ENCODE peak calls at places on chromosomes 12 and 14, in ten cellular contexts. One of them, this sample, is unnamed.

GRCh38 chr12:93025145-93026103 is 96.3 kb upstream of the EEA1 start:
- DNase-seq in stomach: no peak
- DNase-seq in Calu3: peak
- DNase-seq in GM04503: peak
- DNase-seq in DMS153: peak
- DNase-seq in AML-193: peak
- DNase-seq in CD8-positive, alpha-beta T cell: no peak
- DNase-seq in HuH-7: no peak
- DNase-seq in left ventricle myocardium inferior: no peak
- DNase-seq in activated CD4-positive, alpha-beta T cell treated with anti-CD3 and anti-CD28 coated beads, Interleukin-2, amount 50 U/mL, for 24 hours: no peak
- DNase-seq in this sample: peak

GRCh38 chr12:11718768-11719253 is 69.3 kb downstream of the ETV6 start:
- DNase-seq in stomach: no peak
- DNase-seq in Calu3: no peak
- DNase-seq in GM04503: peak
- DNase-seq in DMS153: no peak
- DNase-seq in AML-193: no peak
- DNase-seq in CD8-positive, alpha-beta T cell: no peak
- DNase-seq in HuH-7: no peak
- DNase-seq in left ventricle myocardium inferior: no peak
- DNase-seq in activated CD4-positive, alpha-beta T cell treated with anti-CD3 and anti-CD28 coated beads, Interleukin-2, amount 50 U/mL, for 24 hours: no peak
- DNase-seq in this sample: no peak

GRCh38 chr12:29439506-29439905 is 58.0 kb downstream of the OVCH1 start:
- DNase-seq in stomach: no peak
- DNase-seq in Calu3: no peak
- DNase-seq in GM04503: no peak
- DNase-seq in DMS153: no peak
- DNase-seq in AML-193: no peak
- DNase-seq in CD8-positive, alpha-beta T cell: no peak
- DNase-seq in HuH-7: no peak
- DNase-seq in left ventricle myocardium inferior: no peak
- DNase-seq in activated CD4-positive, alpha-beta T cell treated with anti-CD3 and anti-CD28 coated beads, Interleukin-2, amount 50 U/mL, for 24 hours: no peak
- DNase-seq in this sample: no peak

GRCh38 chr12:67621112-67621511 is 27.4 kb upstream of the DYRK2 start:
- DNase-seq in stomach: no peak
- DNase-seq in Calu3: no peak
- DNase-seq in GM04503: no peak
- DNase-seq in DMS153: no peak
- DNase-seq in AML-193: no peak
- DNase-seq in CD8-positive, alpha-beta T cell: no peak
- DNase-seq in HuH-7: no peak
- DNase-seq in left ventricle myocardium inferior: no peak
- DNase-seq in activated CD4-positive, alpha-beta T cell treated with anti-CD3 and anti-CD28 coated beads, Interleukin-2, amount 50 U/mL, for 24 hours: no peak
- DNase-seq in this sample: no peak

GRCh38 chr14:90698379-90698869 is 117.8 kb downstream of the TTC7B start:
- DNase-seq in stomach: no peak
- DNase-seq in Calu3: no peak
- DNase-seq in GM04503: peak
- DNase-seq in DMS153: peak
- DNase-seq in AML-193: no peak
- DNase-seq in CD8-positive, alpha-beta T cell: no peak
- DNase-seq in HuH-7: no peak
- DNase-seq in left ventricle myocardium inferior: peak
- DNase-seq in activated CD4-positive, alpha-beta T cell treated with anti-CD3 and anti-CD28 coated beads, Interleukin-2, amount 50 U/mL, for 24 hours: no peak
- DNase-seq in this sample: no peak

GRCh38 chr14:68316078-68316868 is 476.6 kb downstream of the ZFP36L1 start:
- DNase-seq in stomach: peak
- DNase-seq in Calu3: no peak
- DNase-seq in GM04503: no peak
- DNase-seq in DMS153: no peak
- DNase-seq in AML-193: no peak
- DNase-seq in CD8-positive, alpha-beta T cell: no peak
- DNase-seq in HuH-7: peak
- DNase-seq in left ventricle myocardium inferior: no peak
- DNase-seq in activated CD4-positive, alpha-beta T cell treated with anti-CD3 and anti-CD28 coated beads, Interleukin-2, amount 50 U/mL, for 24 hours: no peak
- DNase-seq in this sample: no peak

GRCh38 chr12:70317781-70318180 is 48.3 kb upstream of the KCNMB4 start:
- DNase-seq in stomach: no peak
- DNase-seq in Calu3: no peak
- DNase-seq in GM04503: no peak
- DNase-seq in DMS153: no peak
- DNase-seq in AML-193: no peak
- DNase-seq in CD8-positive, alpha-beta T cell: no peak
- DNase-seq in HuH-7: no peak
- DNase-seq in left ventricle myocardium inferior: no peak
- DNase-seq in activated CD4-positive, alpha-beta T cell treated with anti-CD3 and anti-CD28 coated beads, Interleukin-2, amount 50 U/mL, for 24 hours: no peak
- DNase-seq in this sample: peak

GRCh38 chr12:118714051-118714460 is 267.3 kb upstream of the SRRM4 start:
- DNase-seq in stomach: no peak
- DNase-seq in Calu3: peak
- DNase-seq in GM04503: no peak
- DNase-seq in DMS153: peak
- DNase-seq in AML-193: peak
- DNase-seq in CD8-positive, alpha-beta T cell: no peak
- DNase-seq in HuH-7: peak
- DNase-seq in left ventricle myocardium inferior: no peak
- DNase-seq in activated CD4-positive, alpha-beta T cell treated with anti-CD3 and anti-CD28 coated beads, Interleukin-2, amount 50 U/mL, for 24 hours: no peak
- DNase-seq in this sample: peak

GRCh38 chr12:116432321-116432750 is 126.8 kb upstream of the MAP1LC3B2 start:
- DNase-seq in stomach: no peak
- DNase-seq in Calu3: no peak
- DNase-seq in GM04503: peak
- DNase-seq in DMS153: no peak
- DNase-seq in AML-193: no peak
- DNase-seq in CD8-positive, alpha-beta T cell: no peak
- DNase-seq in HuH-7: no peak
- DNase-seq in left ventricle myocardium inferior: no peak
- DNase-seq in activated CD4-positive, alpha-beta T cell treated with anti-CD3 and anti-CD28 coated beads, Interleukin-2, amount 50 U/mL, for 24 hours: no peak
- DNase-seq in this sample: no peak

GRCh38 chr14:64098120-64098519 is 196.1 kb downstream of the ESR2 start:
- DNase-seq in stomach: no peak
- DNase-seq in Calu3: no peak
- DNase-seq in GM04503: no peak
- DNase-seq in DMS153: no peak
- DNase-seq in AML-193: no peak
- DNase-seq in CD8-positive, alpha-beta T cell: no peak
- DNase-seq in HuH-7: no peak
- DNase-seq in left ventricle myocardium inferior: no peak
- DNase-seq in activated CD4-positive, alpha-beta T cell treated with anti-CD3 and anti-CD28 coated beads, Interleukin-2, amount 50 U/mL, for 24 hours: no peak
- DNase-seq in this sample: no peak

GRCh38 chr12:39372204-39372925 is 70.6 kb downstream of the KIF21A start:
- DNase-seq in stomach: no peak
- DNase-seq in Calu3: no peak
- DNase-seq in GM04503: no peak
- DNase-seq in DMS153: no peak
- DNase-seq in AML-193: no peak
- DNase-seq in CD8-positive, alpha-beta T cell: no peak
- DNase-seq in HuH-7: no peak
- DNase-seq in left ventricle myocardium inferior: no peak
- DNase-seq in activated CD4-positive, alpha-beta T cell treated with anti-CD3 and anti-CD28 coated beads, Interleukin-2, amount 50 U/mL, for 24 hours: no peak
- DNase-seq in this sample: no peak

GRCh38 chr14:89574420-89574819 is 157.4 kb upstream of the FOXN3 start:
- DNase-seq in stomach: no peak
- DNase-seq in Calu3: no peak
- DNase-seq in GM04503: no peak
- DNase-seq in DMS153: no peak
- DNase-seq in AML-193: no peak
- DNase-seq in CD8-positive, alpha-beta T cell: no peak
- DNase-seq in HuH-7: no peak
- DNase-seq in left ventricle myocardium inferior: no peak
- DNase-seq in activated CD4-positive, alpha-beta T cell treated with anti-CD3 and anti-CD28 coated beads, Interleukin-2, amount 50 U/mL, for 24 hours: no peak
- DNase-seq in this sample: no peak

GRCh38 chr12:46459881-46460545 is 87.4 kb upstream of the SLC38A2 start:
- DNase-seq in stomach: no peak
- DNase-seq in Calu3: no peak
- DNase-seq in GM04503: no peak
- DNase-seq in DMS153: no peak
- DNase-seq in AML-193: peak
- DNase-seq in CD8-positive, alpha-beta T cell: no peak
- DNase-seq in HuH-7: no peak
- DNase-seq in left ventricle myocardium inferior: peak
- DNase-seq in activated CD4-positive, alpha-beta T cell treated with anti-CD3 and anti-CD28 coated beads, Interleukin-2, amount 50 U/mL, for 24 hours: no peak
- DNase-seq in this sample: peak

GRCh38 chr12:24668563-24668962 is 280.3 kb downstream of the BCAT1 start:
- DNase-seq in stomach: no peak
- DNase-seq in Calu3: no peak
- DNase-seq in GM04503: no peak
- DNase-seq in DMS153: no peak
- DNase-seq in AML-193: no peak
- DNase-seq in CD8-positive, alpha-beta T cell: no peak
- DNase-seq in HuH-7: no peak
- DNase-seq in left ventricle myocardium inferior: no peak
- DNase-seq in activated CD4-positive, alpha-beta T cell treated with anti-CD3 and anti-CD28 coated beads, Interleukin-2, amount 50 U/mL, for 24 hours: no peak
- DNase-seq in this sample: no peak

GRCh38 chr14:29743566-29743965 is 184.1 kb downstream of the PRKD1 start:
- DNase-seq in stomach: no peak
- DNase-seq in Calu3: no peak
- DNase-seq in GM04503: no peak
- DNase-seq in DMS153: peak
- DNase-seq in AML-193: no peak
- DNase-seq in CD8-positive, alpha-beta T cell: no peak
- DNase-seq in HuH-7: no peak
- DNase-seq in left ventricle myocardium inferior: no peak
- DNase-seq in activated CD4-positive, alpha-beta T cell treated with anti-CD3 and anti-CD28 coated beads, Interleukin-2, amount 50 U/mL, for 24 hours: no peak
- DNase-seq in this sample: no peak

GRCh38 chr14:38210587-38211257 is 3.0 kb downstream of the SSTR1 start:
- DNase-seq in stomach: peak
- DNase-seq in Calu3: no peak
- DNase-seq in GM04503: no peak
- DNase-seq in DMS153: no peak
- DNase-seq in AML-193: no peak
- DNase-seq in CD8-positive, alpha-beta T cell: no peak
- DNase-seq in HuH-7: no peak
- DNase-seq in left ventricle myocardium inferior: peak
- DNase-seq in activated CD4-positive, alpha-beta T cell treated with anti-CD3 and anti-CD28 coated beads, Interleukin-2, amount 50 U/mL, for 24 hours: no peak
- DNase-seq in this sample: no peak

GRCh38 chr12:113658030-113658655 is 186.5 kb upstream of the LHX5 start:
- DNase-seq in stomach: no peak
- DNase-seq in Calu3: no peak
- DNase-seq in GM04503: no peak
- DNase-seq in DMS153: no peak
- DNase-seq in AML-193: no peak
- DNase-seq in CD8-positive, alpha-beta T cell: no peak
- DNase-seq in HuH-7: no peak
- DNase-seq in left ventricle myocardium inferior: no peak
- DNase-seq in activated CD4-positive, alpha-beta T cell treated with anti-CD3 and anti-CD28 coated beads, Interleukin-2, amount 50 U/mL, for 24 hours: no peak
- DNase-seq in this sample: no peak

GRCh38 chr12:100208834-100209233 is 8.2 kb downstream of the ACTR6 start:
- DNase-seq in stomach: no peak
- DNase-seq in Calu3: no peak
- DNase-seq in GM04503: no peak
- DNase-seq in DMS153: no peak
- DNase-seq in AML-193: no peak
- DNase-seq in CD8-positive, alpha-beta T cell: no peak
- DNase-seq in HuH-7: no peak
- DNase-seq in left ventricle myocardium inferior: no peak
- DNase-seq in activated CD4-positive, alpha-beta T cell treated with anti-CD3 and anti-CD28 coated beads, Interleukin-2, amount 50 U/mL, for 24 hours: no peak
- DNase-seq in this sample: no peak

GRCh38 chr12:2083008-2083407 is 30.2 kb downstream of the CACNA1C start:
- DNase-seq in stomach: no peak
- DNase-seq in Calu3: no peak
- DNase-seq in GM04503: no peak
- DNase-seq in DMS153: peak
- DNase-seq in AML-193: no peak
- DNase-seq in CD8-positive, alpha-beta T cell: no peak
- DNase-seq in HuH-7: no peak
- DNase-seq in left ventricle myocardium inferior: no peak
- DNase-seq in activated CD4-positive, alpha-beta T cell treated with anti-CD3 and anti-CD28 coated beads, Interleukin-2, amount 50 U/mL, for 24 hours: no peak
- DNase-seq in this sample: no peak

GRCh38 chr14:92456215-92457017 is 57.2 kb upstream of the RIN3 start:
- DNase-seq in stomach: peak
- DNase-seq in Calu3: peak
- DNase-seq in GM04503: no peak
- DNase-seq in DMS153: peak
- DNase-seq in AML-193: peak
- DNase-seq in CD8-positive, alpha-beta T cell: no peak
- DNase-seq in HuH-7: peak
- DNase-seq in left ventricle myocardium inferior: peak
- DNase-seq in activated CD4-positive, alpha-beta T cell treated with anti-CD3 and anti-CD28 coated beads, Interleukin-2, amount 50 U/mL, for 24 hours: no peak
- DNase-seq in this sample: peak

GRCh38 chr12:47773062-47773857 is at the start of gene SLC48A1:
- DNase-seq in stomach: peak
- DNase-seq in Calu3: peak
- DNase-seq in GM04503: no peak
- DNase-seq in DMS153: no peak
- DNase-seq in AML-193: peak
- DNase-seq in CD8-positive, alpha-beta T cell: peak
- DNase-seq in HuH-7: peak
- DNase-seq in left ventricle myocardium inferior: peak
- DNase-seq in activated CD4-positive, alpha-beta T cell treated with anti-CD3 and anti-CD28 coated beads, Interleukin-2, amount 50 U/mL, for 24 hours: peak
- DNase-seq in this sample: peak

GRCh38 chr14:33986804-33987203 is 35.9 kb upstream of the EGLN3 start:
- DNase-seq in stomach: no peak
- DNase-seq in Calu3: peak
- DNase-seq in GM04503: peak
- DNase-seq in DMS153: no peak
- DNase-seq in AML-193: no peak
- DNase-seq in CD8-positive, alpha-beta T cell: no peak
- DNase-seq in HuH-7: no peak
- DNase-seq in left ventricle myocardium inferior: no peak
- DNase-seq in activated CD4-positive, alpha-beta T cell treated with anti-CD3 and anti-CD28 coated beads, Interleukin-2, amount 50 U/mL, for 24 hours: no peak
- DNase-seq in this sample: peak

GRCh38 chr14:100275214-100275613 is 31.0 kb downstream of the SLC25A29 start:
- DNase-seq in stomach: no peak
- DNase-seq in Calu3: no peak
- DNase-seq in GM04503: no peak
- DNase-seq in DMS153: no peak
- DNase-seq in AML-193: no peak
- DNase-seq in CD8-positive, alpha-beta T cell: no peak
- DNase-seq in HuH-7: no peak
- DNase-seq in left ventricle myocardium inferior: no peak
- DNase-seq in activated CD4-positive, alpha-beta T cell treated with anti-CD3 and anti-CD28 coated beads, Interleukin-2, amount 50 U/mL, for 24 hours: no peak
- DNase-seq in this sample: no peak

GRCh38 chr12:43029971-43030370 is 440.4 kb upstream of the PRICKLE1 start:
- DNase-seq in stomach: no peak
- DNase-seq in Calu3: no peak
- DNase-seq in GM04503: no peak
- DNase-seq in DMS153: no peak
- DNase-seq in AML-193: no peak
- DNase-seq in CD8-positive, alpha-beta T cell: no peak
- DNase-seq in HuH-7: no peak
- DNase-seq in left ventricle myocardium inferior: no peak
- DNase-seq in activated CD4-positive, alpha-beta T cell treated with anti-CD3 and anti-CD28 coated beads, Interleukin-2, amount 50 U/mL, for 24 hours: no peak
- DNase-seq in this sample: no peak

GRCh38 chr14:76904740-76905569 is 78.7 kb downstream of the LRRC74A start:
- DNase-seq in stomach: peak
- DNase-seq in Calu3: no peak
- DNase-seq in GM04503: peak
- DNase-seq in DMS153: peak
- DNase-seq in AML-193: peak
- DNase-seq in CD8-positive, alpha-beta T cell: peak
- DNase-seq in HuH-7: no peak
- DNase-seq in left ventricle myocardium inferior: peak
- DNase-seq in activated CD4-positive, alpha-beta T cell treated with anti-CD3 and anti-CD28 coated beads, Interleukin-2, amount 50 U/mL, for 24 hours: peak
- DNase-seq in this sample: peak

GRCh38 chr12:753401-754237 is 1.2 kb downstream of the WNK1 start:
- DNase-seq in stomach: peak
- DNase-seq in Calu3: peak
- DNase-seq in GM04503: no peak
- DNase-seq in DMS153: no peak
- DNase-seq in AML-193: peak
- DNase-seq in CD8-positive, alpha-beta T cell: peak
- DNase-seq in HuH-7: peak
- DNase-seq in left ventricle myocardium inferior: peak
- DNase-seq in activated CD4-positive, alpha-beta T cell treated with anti-CD3 and anti-CD28 coated beads, Interleukin-2, amount 50 U/mL, for 24 hours: peak
- DNase-seq in this sample: peak

GRCh38 chr14:75450381-75451276 is 22.8 kb downstream of the JDP2 start:
- DNase-seq in stomach: peak
- DNase-seq in Calu3: peak
- DNase-seq in GM04503: no peak
- DNase-seq in DMS153: peak
- DNase-seq in AML-193: no peak
- DNase-seq in CD8-positive, alpha-beta T cell: no peak
- DNase-seq in HuH-7: no peak
- DNase-seq in left ventricle myocardium inferior: peak
- DNase-seq in activated CD4-positive, alpha-beta T cell treated with anti-CD3 and anti-CD28 coated beads, Interleukin-2, amount 50 U/mL, for 24 hours: no peak
- DNase-seq in this sample: no peak

GRCh38 chr12:100675432-100675831 is 101.9 kb downstream of the GAS2L3 start:
- DNase-seq in stomach: no peak
- DNase-seq in Calu3: peak
- DNase-seq in GM04503: no peak
- DNase-seq in DMS153: peak
- DNase-seq in AML-193: peak
- DNase-seq in CD8-positive, alpha-beta T cell: no peak
- DNase-seq in HuH-7: no peak
- DNase-seq in left ventricle myocardium inferior: no peak
- DNase-seq in activated CD4-positive, alpha-beta T cell treated with anti-CD3 and anti-CD28 coated beads, Interleukin-2, amount 50 U/mL, for 24 hours: no peak
- DNase-seq in this sample: peak